ENCODE peak calls at places on chromosome 11, in five cellular contexts. P is nucleus accumbens; U is Daoy; I is CD8-positive, alpha-beta T cell; E is GM12865. M is an unnamed sample.

GRCh38 chr11:122696662-122697061 is 41.1 kb downstream of the UBASH3B start:
- DNase-seq in I (peak; percentile 72), E (peak; percentile 33), U (no peak), P (no peak), M (peak; percentile 80)

GRCh38 chr11:31813961-31814868 is 3.1 kb upstream of the PAX6 start:
- DNase-seq in U (no peak), I (no peak), P (peak; percentile 34), E (no peak), M (peak; percentile 41)

GRCh38 chr11:120131941-120132644 is 5.8 kb downstream of the TRIM29 start:
- DNase-seq in P (no peak), E (no peak), I (no peak), U (no peak), M (no peak)

GRCh38 chr11:122173587-122173986 is 57.6 kb upstream of the BLID start:
- DNase-seq in U (peak; percentile 30), I (no peak), P (no peak), E (no peak), M (no peak)

GRCh38 chr11:41053894-41054293 is 405.6 kb downstream of the LRRC4C start:
- DNase-seq in U (no peak), E (no peak), I (no peak), P (no peak), M (no peak)

GRCh38 chr11:8060801-8061554 is 20.0 kb upstream of the TUB start:
- DNase-seq in E (no peak), I (peak; percentile 3), U (peak; percentile 49), P (no peak), M (no peak)

GRCh38 chr11:75442161-75442885 is 9.3 kb upstream of the KLHL35 start:
- DNase-seq in I (no peak), P (no peak), E (no peak), U (no peak), M (no peak)

GRCh38 chr11:22974251-22974650 is 114.0 kb upstream of the CCDC179 start:
- DNase-seq in I (no peak), P (no peak), U (no peak), E (no peak), M (no peak)

GRCh38 chr11:119091083-119091650 is 6.5 kb downstream of the HMBS start:
- DNase-seq in U (no peak), E (no peak), I (no peak), P (no peak), M (no peak)

GRCh38 chr11:70503878-70504240 is 105.5 kb downstream of the CTTN start:
- DNase-seq in U (peak; percentile 33), I (no peak), P (no peak), E (peak; percentile 44), M (no peak)

GRCh38 chr11:87290304-87290922 is 252.7 kb downstream of the TMEM135 start:
- DNase-seq in I (no peak), U (peak; percentile 13), P (no peak), E (peak; percentile 56), M (peak; percentile 49)

GRCh38 chr11:67429038-67429668 is 859 bp downstream of the RPS6KB2 start:
- DNase-seq in E (no peak), P (no peak), U (no peak), I (no peak), M (no peak)

GRCh38 chr11:44372989-44373388 is 63.0 kb upstream of the ALX4 start:
- DNase-seq in I (no peak), E (no peak), P (no peak), U (no peak), M (no peak)

GRCh38 chr11:19723572-19724342 is 11.1 kb downstream of the NAV2 start:
- DNase-seq in P (peak; percentile 42), I (peak; percentile 43), E (no peak), U (peak; percentile 66), M (no peak)

GRCh38 chr11:86370922-86371614 is 3.6 kb upstream of the CCDC81 start:
- DNase-seq in I (no peak), P (no peak), U (peak; percentile 43), E (no peak), M (no peak)

GRCh38 chr11:1560618-1561251 is 11.3 kb downstream of the DUSP8 start:
- DNase-seq in E (no peak), U (no peak), P (no peak), I (no peak), M (no peak)

GRCh38 chr11:101446238-101446637 is 137.6 kb downstream of the TRPC6 start:
- DNase-seq in P (no peak), E (no peak), I (no peak), U (no peak), M (no peak)

GRCh38 chr11:130644187-130644586 is 195.7 kb downstream of the ADAMTS15 start:
- DNase-seq in E (no peak), I (no peak), P (no peak), U (no peak), M (no peak)

GRCh38 chr11:75562048-75562835 is at the start of gene SERPINH1:
- DNase-seq in U (peak; percentile 93), I (peak; percentile 55), P (peak; percentile 63), E (peak; percentile 89), M (peak; percentile 92)

GRCh38 chr11:44680982-44681597 is 45.7 kb upstream of the TSPAN18 start:
- DNase-seq in P (no peak), E (peak; percentile 36), U (no peak), I (peak; percentile 56), M (no peak)

GRCh38 chr11:2911088-2912037 is 17.9 kb downstream of the PHLDA2 start:
- DNase-seq in E (no peak), U (no peak), I (no peak), P (no peak), M (peak; percentile 36)

GRCh38 chr11:118233377-118233776 is 8.6 kb upstream of the JAML start:
- DNase-seq in I (no peak), U (no peak), P (no peak), E (no peak), M (no peak)

GRCh38 chr11:35256296-35256695 is 117.3 kb downstream of the CD44 start:
- DNase-seq in P (no peak), E (no peak), I (no peak), U (no peak), M (no peak)

GRCh38 chr11:44623716-44624491 is 58.4 kb downstream of the CD82 start:
- DNase-seq in P (no peak), U (peak; percentile 57), I (peak; percentile 8), E (no peak), M (peak; percentile 22)

GRCh38 chr11:66476841-66477251 is 3.4 kb upstream of the DPP3 start:
- DNase-seq in U (no peak), E (no peak), P (no peak), I (no peak), M (no peak)

GRCh38 chr11:62832346-62833234 is at the start of gene TEX54:
- DNase-seq in I (no peak), P (no peak), U (no peak), E (no peak), M (no peak)

M was measured in GM13976.